ENCODE peak calls at places on chromosomes 5 and 9, in four cellular contexts. U is lower lobe of right lung, L is left ventricle myocardium inferior, X is GM12865. K is an unnamed sample.

GRCh38 chr9:12813533-12813932 is 38.7 kb downstream of the LURAP1L start:
- DNase-seq in X (no peak), U (no peak), L (no peak), K (no peak)

GRCh38 chr9:91905958-91906585 is 44.0 kb downstream of the ROR2 start:
- DNase-seq in U (peak; percentile 66), L (peak; percentile 28), X (no peak), K (peak; percentile 66)

GRCh38 chr9:111481885-111482636 is 2.1 kb downstream of the ECPAS start:
- DNase-seq in L (no peak), X (no peak), U (no peak), K (peak; percentile 92)

GRCh38 chr5:73482383-73483193 is 15.7 kb upstream of the BTF3 start:
- DNase-seq in X (no peak), U (no peak), L (no peak), K (peak; percentile 3)

GRCh38 chr9:9791621-9792020 is 821.2 kb downstream of the PTPRD start:
- DNase-seq in U (no peak), X (peak; percentile 9), L (no peak), K (peak; percentile 21)

GRCh38 chr5:128632264-128632663 is 94.2 kb upstream of the FBN2 start:
- DNase-seq in X (no peak), L (no peak), U (no peak), K (no peak)

GRCh38 chr9:30799527-30800101 is 1584.8 kb upstream of the ACO1 start:
- DNase-seq in U (peak; percentile 22), L (no peak), X (no peak), K (no peak)

GRCh38 chr5:72837524-72838096 is 21.1 kb downstream of the TNPO1 start:
- DNase-seq in X (no peak), L (no peak), U (no peak), K (no peak)

GRCh38 chr9:113808391-113809191 is 67.5 kb upstream of the ZNF618 start:
- DNase-seq in U (no peak), L (peak; percentile 18), X (no peak), K (peak; percentile 80)

GRCh38 chr5:30607301-30607700 is 586.2 kb upstream of the CDH6 start:
- DNase-seq in L (no peak), X (no peak), U (no peak), K (no peak)

GRCh38 chr9:36450110-36450732 is 50.2 kb upstream of the RNF38 start:
- DNase-seq in L (no peak), X (peak; percentile 44), U (no peak), K (peak; percentile 69)

GRCh38 chr9:98625728-98626127 is 83.0 kb downstream of the GABBR2 start:
- DNase-seq in L (no peak), X (no peak), U (no peak), K (no peak)

GRCh38 chr5:43041131-43041668 is 1.1 kb upstream of the ANXA2R start:
- DNase-seq in U (peak; percentile 67), X (peak; percentile 63), L (peak; percentile 42), K (no peak)

DNA sequence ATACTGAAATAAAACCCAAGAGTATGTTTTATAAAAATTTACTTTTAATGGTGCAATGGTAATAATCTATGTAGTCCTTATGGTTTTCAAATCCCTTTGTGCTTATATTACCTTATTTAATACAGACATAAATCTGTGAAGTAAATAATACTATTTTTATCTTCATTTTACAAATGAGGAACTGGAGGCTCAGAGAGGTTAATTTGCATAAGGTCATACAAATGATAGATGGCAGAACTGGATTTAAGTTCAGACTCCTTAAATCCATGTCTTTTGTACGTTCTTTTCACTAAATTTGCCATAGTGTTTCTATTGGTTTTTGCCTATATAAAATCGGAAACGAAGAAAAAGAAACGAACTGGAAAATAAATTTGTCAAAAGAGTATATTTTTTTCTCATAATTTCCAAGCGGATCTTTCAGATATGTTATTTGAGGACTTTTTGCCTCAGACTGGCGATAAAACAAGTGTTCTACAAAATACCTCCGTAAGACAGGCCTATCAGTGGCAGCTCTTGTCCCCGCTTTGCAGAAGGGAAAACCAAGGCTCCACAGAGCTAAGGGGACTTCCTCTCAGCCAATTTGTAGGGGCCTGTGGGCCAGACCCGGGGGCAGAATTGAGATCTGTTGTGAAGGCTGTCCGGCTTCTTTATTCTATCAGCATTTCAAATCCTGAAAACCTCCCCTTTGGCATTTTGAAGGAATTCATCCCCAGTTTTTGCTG is 1.1 kb upstream of the TNFAIP8 start:
- DNase-seq in L (no peak), U (no peak), X (peak; percentile 46), K (no peak)
- H3K4me3 ChIP-seq in L (peak overlapping the region; percentile 74), U (peak overlapping the region; percentile 74), X (peak overlapping the region; percentile 57), K (no peak overlapping the region)

DNA sequence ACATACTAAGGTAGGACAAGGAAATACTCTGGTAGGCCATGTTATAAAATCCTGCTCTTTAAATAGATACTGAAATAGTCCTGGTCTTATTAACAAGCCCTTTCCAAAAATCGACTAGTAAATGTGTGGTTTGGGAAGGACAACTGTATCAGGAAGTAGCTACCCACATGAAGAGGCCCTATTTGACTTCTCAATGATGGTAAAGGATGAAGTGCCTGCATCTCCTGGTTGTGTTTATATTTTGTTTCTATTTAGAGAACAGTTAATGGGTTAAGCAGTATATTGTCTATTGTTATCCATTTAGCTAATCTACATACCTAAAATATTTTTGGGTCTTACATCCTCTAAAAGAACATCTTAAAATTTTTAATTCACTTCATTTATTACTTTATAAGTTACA is 12.5 kb downstream of the GDF9 start:
- DNase-seq in U (no peak), L (no peak), X (no peak), K (no peak)
- TF ChIP-seq CTCF in U (no peak), L (no peak), X (no peak), K (no peak)

GRCh38 chr5:2748180-2748840 is 3.2 kb downstream of the IRX2 start:
- DNase-seq in U (no peak), X (no peak), L (no peak), K (no peak)

GRCh38 chr5:2749514-2750025 is 1.9 kb downstream of the IRX2 start:
- DNase-seq in X (no peak), L (no peak), U (peak; percentile 55), K (no peak)

GRCh38 chr5:2750026-2750757 is 1.3 kb downstream of the IRX2 start:
- DNase-seq in L (no peak), X (no peak), U (peak; percentile 55), K (no peak)

GRCh38 chr5:2747372-2748179 is 3.9 kb downstream of the IRX2 start:
- DNase-seq in L (no peak), U (no peak), X (no peak), K (no peak)

DNA sequence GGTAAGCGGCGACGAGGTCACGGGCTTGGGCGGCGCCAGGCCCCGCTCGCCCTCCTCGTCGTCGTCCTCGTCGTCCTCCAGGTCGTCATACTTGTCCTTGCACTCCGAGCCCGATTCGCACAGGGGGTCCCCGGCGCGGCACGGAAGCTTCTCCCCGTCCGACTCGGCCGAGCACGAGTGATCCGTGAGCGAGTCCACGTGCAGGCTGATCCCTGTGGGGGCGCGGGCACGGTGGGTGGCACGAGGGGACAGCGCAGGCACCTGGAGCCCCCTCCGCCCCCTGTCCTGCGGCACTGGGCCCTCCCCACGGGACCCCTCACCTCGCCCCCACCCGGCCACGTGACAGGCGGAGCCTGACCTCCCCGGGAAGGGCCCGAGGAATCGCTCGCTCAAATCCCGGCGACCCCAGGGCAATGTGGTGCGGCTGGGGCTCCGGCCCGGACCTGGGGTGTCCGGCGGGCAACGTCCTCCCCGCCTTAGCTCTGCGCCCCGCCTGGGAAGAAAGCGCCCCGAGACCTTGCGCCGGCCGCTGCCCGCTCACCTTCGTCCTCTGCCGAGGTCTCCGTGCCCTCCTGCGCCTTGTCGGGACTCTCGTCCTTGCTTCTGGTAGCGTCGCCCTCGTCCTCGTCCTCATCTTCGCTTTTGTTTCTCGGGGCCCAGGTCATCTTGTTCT is 2.5 kb downstream of the IRX2 start:
- DNase-seq in X (no peak), U (no peak), L (no peak), K (no peak)
- H3K4me3 ChIP-seq in X (no peak overlapping the region), U (peak overlapping the region; percentile 55), L (no peak overlapping the region), K (no peak overlapping the region)

DNA sequence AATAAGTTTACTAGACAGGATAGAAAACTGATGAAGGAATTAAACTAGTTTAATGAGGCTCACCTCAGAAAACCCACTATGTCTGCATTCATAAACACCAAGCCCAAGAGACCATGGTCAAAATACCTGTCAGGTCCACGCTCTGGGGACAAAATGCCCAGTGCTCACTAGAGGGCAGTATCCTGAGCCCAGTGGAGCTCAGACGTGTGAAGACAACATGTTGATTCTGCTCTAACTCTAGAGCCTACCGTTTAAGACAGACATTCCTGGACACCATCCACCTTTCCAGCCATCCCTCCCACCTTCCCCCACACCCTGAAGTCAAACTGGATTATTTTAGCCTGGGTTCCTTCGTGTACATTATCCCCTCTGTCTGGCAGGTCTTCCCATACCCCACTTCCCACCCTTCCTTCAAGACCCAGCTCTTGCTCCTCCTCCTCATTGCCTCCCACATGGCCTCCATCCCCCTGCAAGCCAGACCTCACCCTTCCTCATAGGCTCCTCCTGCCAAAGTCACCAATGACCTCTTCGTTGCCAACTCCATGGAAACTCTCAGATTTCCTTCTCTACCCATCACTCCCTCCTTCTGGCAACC is 142.3 kb upstream of the FSTL4 start:
- DNase-seq in U (no peak), X (peak; percentile 51), L (no peak), K (peak; percentile 12)
- TF ChIP-seq CTCF in U (peak; percentile 55), X (peak; percentile 65), L (peak; percentile 68), K (peak; percentile 61)

GRCh38 chr5:112174959-112175594 is 244.0 kb downstream of the EPB41L4A start:
- DNase-seq in U (no peak), X (peak; percentile 73), L (no peak), K (peak; percentile 45)
- H3K4me3 ChIP-seq in U (no peak overlapping the region), X (no peak overlapping the region), L (no peak overlapping the region), K (no peak overlapping the region)

DNA sequence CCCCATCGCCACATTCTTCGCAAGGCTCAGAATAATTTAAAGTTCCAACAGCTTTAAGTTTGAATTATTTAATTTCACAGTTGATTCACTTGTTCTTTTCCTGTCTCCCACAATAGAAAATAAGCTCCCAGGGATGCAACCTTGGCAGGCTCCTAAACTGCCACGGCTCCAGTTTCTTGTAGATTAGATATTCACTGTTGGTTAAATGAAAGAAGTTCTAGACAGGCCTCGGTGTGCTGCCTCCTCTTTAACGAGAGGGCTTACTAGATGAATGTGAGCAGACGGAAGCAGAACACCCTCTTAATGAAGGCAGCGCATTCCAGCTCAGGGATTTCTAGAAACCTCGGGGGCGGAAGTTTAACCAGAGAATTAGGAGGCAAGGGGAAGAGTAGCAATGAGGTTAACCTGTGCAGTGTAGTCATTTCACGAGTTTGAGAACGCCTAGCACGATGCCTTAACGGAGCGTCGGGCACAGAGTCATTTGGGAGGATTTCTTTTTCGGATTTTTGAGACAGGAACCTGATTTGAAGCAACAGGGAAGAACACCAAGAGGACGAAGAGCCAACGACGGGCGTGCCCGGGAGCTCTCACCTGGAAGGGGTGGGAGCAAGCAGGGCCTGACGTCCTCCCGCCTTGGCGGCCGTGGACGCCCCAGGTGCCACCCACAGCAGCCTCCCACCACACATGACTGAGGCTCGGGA is 637 bp upstream of the SMC5 start:
- DNase-seq in X (no peak), L (no peak), U (peak; percentile 83), K (peak; percentile 76)
- TF ChIP-seq CTCF in X (no peak), L (no peak), U (no peak), K (no peak)

DNA sequence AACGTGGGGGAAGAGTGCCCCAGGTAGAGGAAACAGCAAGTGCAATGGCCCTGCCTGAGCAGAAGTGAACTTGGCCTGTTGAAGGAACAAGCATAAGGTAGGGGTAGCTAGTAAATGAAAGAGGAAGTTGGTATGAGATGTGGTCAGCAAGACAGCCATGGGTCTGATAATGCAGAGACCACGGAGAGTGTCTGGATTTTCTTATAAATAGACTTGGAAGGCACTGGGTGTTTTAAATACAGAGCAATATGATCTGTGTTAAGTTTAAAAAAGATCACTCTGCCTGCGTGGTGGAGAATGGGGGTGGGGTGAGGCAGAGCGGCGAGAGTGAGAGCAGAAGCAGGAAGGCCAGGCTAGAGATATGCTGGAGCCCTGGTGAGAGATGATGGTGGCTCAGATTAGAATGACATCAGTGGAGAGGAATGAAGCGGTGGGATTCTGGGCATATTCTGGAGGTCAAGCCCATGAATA is 4.2 kb downstream of the ADAM19 start:
- DNase-seq in U (no peak), L (no peak), X (peak; percentile 87), K (peak; percentile 83)
- H3K4me3 ChIP-seq in U (no peak overlapping the region), L (peak overlapping the region; percentile 4), X (peak overlapping the region; percentile 6), K (no peak overlapping the region)

GRCh38 chr5:6377121-6377520 is 1.2 kb downstream of the MED10 start:
- DNase-seq in X (peak; percentile 20), U (no peak), L (no peak), K (peak; percentile 70)
- TF ChIP-seq CTCF in X (no peak), U (no peak), L (no peak), K (no peak)